ENCODE peak calls at places on chromosome 6, in four cellular contexts. One of them, this sample, is unnamed.

GRCh38 chr6:117483645-117484016 is 1.2 kb downstream of the DCBLD1 start:
- DNase-seq in MCF 10A: peak
- DNase-seq in activated CD4-positive, alpha-beta T cell treated with anti-CD3 and anti-CD28 coated beads, Interleukin-2, amount 50 U/mL, for 24 hours: no peak
- DNase-seq in sciatic nerve: no peak
- DNase-seq in this sample: peak

GRCh38 chr6:26152226-26153101 is 65.2 kb downstream of the HFE start:
- DNase-seq in MCF 10A: peak
- DNase-seq in activated CD4-positive, alpha-beta T cell treated with anti-CD3 and anti-CD28 coated beads, Interleukin-2, amount 50 U/mL, for 24 hours: no peak
- DNase-seq in sciatic nerve: no peak
- DNase-seq in this sample: peak

GRCh38 chr6:22442826-22443225 is 126.5 kb upstream of the HDGFL1 start:
- DNase-seq in MCF 10A: peak
- DNase-seq in activated CD4-positive, alpha-beta T cell treated with anti-CD3 and anti-CD28 coated beads, Interleukin-2, amount 50 U/mL, for 24 hours: no peak
- DNase-seq in sciatic nerve: no peak
- DNase-seq in this sample: no peak

GRCh38 chr6:22024004-22024403 is 272.8 kb downstream of the PRL start:
- DNase-seq in MCF 10A: no peak
- DNase-seq in activated CD4-positive, alpha-beta T cell treated with anti-CD3 and anti-CD28 coated beads, Interleukin-2, amount 50 U/mL, for 24 hours: no peak
- DNase-seq in sciatic nerve: no peak
- DNase-seq in this sample: no peak

GRCh38 chr6:160974304-160974771 is 17.2 kb upstream of the MAP3K4 start:
- DNase-seq in MCF 10A: peak
- DNase-seq in activated CD4-positive, alpha-beta T cell treated with anti-CD3 and anti-CD28 coated beads, Interleukin-2, amount 50 U/mL, for 24 hours: no peak
- DNase-seq in sciatic nerve: peak
- DNase-seq in this sample: no peak

GRCh38 chr6:166313255-166314070 is 5.3 kb upstream of the PRR18 start:
- DNase-seq in MCF 10A: peak
- DNase-seq in activated CD4-positive, alpha-beta T cell treated with anti-CD3 and anti-CD28 coated beads, Interleukin-2, amount 50 U/mL, for 24 hours: no peak
- DNase-seq in sciatic nerve: no peak
- DNase-seq in this sample: no peak

GRCh38 chr6:28208180-28208659 is 16.9 kb upstream of the ZSCAN9 start:
- DNase-seq in MCF 10A: no peak
- DNase-seq in activated CD4-positive, alpha-beta T cell treated with anti-CD3 and anti-CD28 coated beads, Interleukin-2, amount 50 U/mL, for 24 hours: no peak
- DNase-seq in sciatic nerve: no peak
- DNase-seq in this sample: no peak

GRCh38 chr6:36627801-36628246 is 33.7 kb downstream of the SRSF3 start:
- DNase-seq in MCF 10A: peak
- DNase-seq in activated CD4-positive, alpha-beta T cell treated with anti-CD3 and anti-CD28 coated beads, Interleukin-2, amount 50 U/mL, for 24 hours: no peak
- DNase-seq in sciatic nerve: peak
- DNase-seq in this sample: no peak

GRCh38 chr6:34239240-34239825 is 2.7 kb downstream of the HMGA1 start:
- DNase-seq in MCF 10A: peak
- DNase-seq in activated CD4-positive, alpha-beta T cell treated with anti-CD3 and anti-CD28 coated beads, Interleukin-2, amount 50 U/mL, for 24 hours: no peak
- DNase-seq in sciatic nerve: peak
- DNase-seq in this sample: peak

GRCh38 chr6:167731731-167732422 is 94.8 kb upstream of the AFDN start:
- DNase-seq in MCF 10A: peak
- DNase-seq in activated CD4-positive, alpha-beta T cell treated with anti-CD3 and anti-CD28 coated beads, Interleukin-2, amount 50 U/mL, for 24 hours: no peak
- DNase-seq in sciatic nerve: no peak
- DNase-seq in this sample: no peak

GRCh38 chr6:45305546-45305945 is 22.6 kb upstream of the RUNX2 start:
- DNase-seq in MCF 10A: no peak
- DNase-seq in activated CD4-positive, alpha-beta T cell treated with anti-CD3 and anti-CD28 coated beads, Interleukin-2, amount 50 U/mL, for 24 hours: no peak
- DNase-seq in sciatic nerve: no peak
- DNase-seq in this sample: no peak

GRCh38 chr6:119145111-119145510 is 66.6 kb upstream of the FAM184A start:
- DNase-seq in MCF 10A: no peak
- DNase-seq in activated CD4-positive, alpha-beta T cell treated with anti-CD3 and anti-CD28 coated beads, Interleukin-2, amount 50 U/mL, for 24 hours: no peak
- DNase-seq in sciatic nerve: no peak
- DNase-seq in this sample: no peak

GRCh38 chr6:36245572-36246031 is 24.3 kb upstream of the PNPLA1 start:
- DNase-seq in MCF 10A: no peak
- DNase-seq in activated CD4-positive, alpha-beta T cell treated with anti-CD3 and anti-CD28 coated beads, Interleukin-2, amount 50 U/mL, for 24 hours: no peak
- DNase-seq in sciatic nerve: no peak
- DNase-seq in this sample: no peak

GRCh38 chr6:80319286-80319685 is 212.8 kb downstream of the BCKDHB start:
- DNase-seq in MCF 10A: peak
- DNase-seq in activated CD4-positive, alpha-beta T cell treated with anti-CD3 and anti-CD28 coated beads, Interleukin-2, amount 50 U/mL, for 24 hours: no peak
- DNase-seq in sciatic nerve: no peak
- DNase-seq in this sample: peak